ENCODE peak calls at places on chromosomes 4 and X, in ten cellular contexts. One of them, this sample, is unnamed.

GRCh38 chrX:130482871-130483270 is 81.1 kb downstream of the RBMX2 start:
- DNase-seq in sigmoid colon: no peak
- DNase-seq in spleen: no peak
- DNase-seq in cardiac muscle cell: no peak
- DNase-seq in upper lobe of right lung: no peak
- DNase-seq in psoas muscle: no peak
- DNase-seq in IMR-90: no peak
- DNase-seq in lung: no peak
- DNase-seq in GM23248: no peak
- DNase-seq in heart left ventricle: no peak
- DNase-seq in this sample: no peak

GRCh38 chr4:121448231-121448630 is 67.4 kb upstream of the QRFPR start:
- DNase-seq in heart left ventricle: no peak
- DNase-seq in sigmoid colon: no peak
- DNase-seq in upper lobe of right lung: no peak
- DNase-seq in lung: no peak
- DNase-seq in spleen: no peak
- DNase-seq in GM23248: no peak
- DNase-seq in IMR-90: no peak
- DNase-seq in cardiac muscle cell: no peak
- DNase-seq in psoas muscle: no peak
- DNase-seq in this sample: peak; percentile 55

GRCh38 chr4:140609548-140610425 is 41.0 kb upstream of the UCP1 start:
- DNase-seq in sigmoid colon: no peak
- DNase-seq in psoas muscle: no peak
- DNase-seq in lung: no peak
- DNase-seq in heart left ventricle: peak; percentile 57
- DNase-seq in GM23248: peak; percentile 72
- DNase-seq in cardiac muscle cell: peak; percentile 82
- DNase-seq in upper lobe of right lung: no peak
- DNase-seq in spleen: no peak
- DNase-seq in IMR-90: peak; percentile 55
- DNase-seq in this sample: peak; percentile 14

GRCh38 chr4:184386271-184386781 is 88.0 kb downstream of the IRF2 start:
- DNase-seq in sigmoid colon: no peak
- DNase-seq in GM23248: no peak
- DNase-seq in cardiac muscle cell: no peak
- DNase-seq in heart left ventricle: peak; percentile 75
- DNase-seq in spleen: no peak
- DNase-seq in lung: no peak
- DNase-seq in upper lobe of right lung: no peak
- DNase-seq in IMR-90: no peak
- DNase-seq in psoas muscle: no peak
- DNase-seq in this sample: no peak

GRCh38 chrX:125998432-125998831 is 167.7 kb downstream of the DCAF12L2 start:
- DNase-seq in spleen: no peak
- DNase-seq in upper lobe of right lung: no peak
- DNase-seq in psoas muscle: no peak
- DNase-seq in heart left ventricle: no peak
- DNase-seq in lung: no peak
- DNase-seq in IMR-90: no peak
- DNase-seq in GM23248: peak; percentile 2
- DNase-seq in cardiac muscle cell: peak; percentile 16
- DNase-seq in sigmoid colon: no peak
- DNase-seq in this sample: no peak

GRCh38 chr4:95539056-95539455 is 9.7 kb downstream of the UNC5C start:
- DNase-seq in lung: no peak
- DNase-seq in upper lobe of right lung: no peak
- DNase-seq in sigmoid colon: no peak
- DNase-seq in spleen: no peak
- DNase-seq in heart left ventricle: no peak
- DNase-seq in IMR-90: no peak
- DNase-seq in cardiac muscle cell: no peak
- DNase-seq in GM23248: no peak
- DNase-seq in psoas muscle: no peak
- DNase-seq in this sample: no peak

GRCh38 chrX:121169099-121170035 is 122.0 kb downstream of the GLUD2 start:
- DNase-seq in cardiac muscle cell: no peak
- DNase-seq in psoas muscle: no peak
- DNase-seq in IMR-90: no peak
- DNase-seq in spleen: no peak
- DNase-seq in sigmoid colon: no peak
- DNase-seq in upper lobe of right lung: no peak
- DNase-seq in lung: no peak
- DNase-seq in heart left ventricle: no peak
- DNase-seq in GM23248: no peak
- DNase-seq in this sample: no peak

GRCh38 chr4:101801957-101802356 is 11.4 kb downstream of the BANK1 start:
- DNase-seq in IMR-90: no peak
- DNase-seq in heart left ventricle: no peak
- DNase-seq in upper lobe of right lung: no peak
- DNase-seq in lung: no peak
- DNase-seq in psoas muscle: no peak
- DNase-seq in cardiac muscle cell: no peak
- DNase-seq in spleen: no peak
- DNase-seq in sigmoid colon: no peak
- DNase-seq in GM23248: no peak
- DNase-seq in this sample: no peak

DNA sequence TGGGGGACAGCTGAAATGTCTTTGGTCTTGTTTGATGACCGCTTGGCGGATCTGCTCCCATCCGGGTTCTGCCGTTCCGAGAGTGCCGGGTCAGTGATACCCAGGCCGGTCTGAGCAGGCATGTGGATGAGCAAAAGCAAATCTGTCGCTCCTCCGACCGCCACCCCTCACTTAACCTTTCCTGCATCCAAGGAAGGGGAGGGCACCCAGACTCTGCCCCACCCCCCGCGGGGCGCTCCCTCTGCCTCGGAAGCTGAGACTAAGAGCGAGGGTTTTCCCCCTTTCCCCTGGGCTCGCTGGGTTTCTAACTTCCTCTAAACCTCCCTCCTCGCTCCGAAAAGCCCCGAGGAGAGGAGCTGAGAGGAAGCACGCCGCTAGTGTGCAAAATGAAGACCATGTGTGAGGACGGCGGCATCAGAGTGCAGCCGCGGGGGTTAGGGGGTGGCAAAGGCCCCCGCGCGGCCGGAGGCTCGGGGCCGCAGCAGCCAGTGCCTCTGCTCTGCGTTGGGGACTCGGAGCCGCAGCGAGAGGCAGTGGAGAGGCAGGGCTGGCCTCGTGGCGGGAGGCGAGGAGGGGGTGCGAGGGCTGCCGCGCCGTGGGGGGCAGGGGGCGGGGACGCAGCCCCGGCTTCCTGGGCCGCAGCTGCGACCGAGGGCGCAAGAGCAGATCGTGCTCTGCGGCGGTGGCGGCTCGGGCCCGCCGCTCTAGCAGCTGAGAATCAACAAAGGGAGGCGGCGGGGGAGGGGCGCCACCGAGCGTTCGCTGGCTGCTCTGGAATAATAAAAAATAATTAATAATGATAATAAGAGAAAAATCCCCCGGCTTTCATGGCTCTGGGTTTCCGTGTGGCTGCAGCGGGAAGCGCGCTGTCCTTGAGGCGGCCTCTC is 55.8 kb upstream of the BCOR start:
- DNase-seq in cardiac muscle cell: peak; percentile 68
- DNase-seq in heart left ventricle: peak; percentile 60
- DNase-seq in spleen: peak; percentile 88
- DNase-seq in lung: no peak
- DNase-seq in IMR-90: no peak
- DNase-seq in upper lobe of right lung: peak; percentile 76
- DNase-seq in psoas muscle: peak; percentile 48
- DNase-seq in sigmoid colon: peak; percentile 73
- DNase-seq in GM23248: peak; percentile 49
- DNase-seq in this sample: peak; percentile 78
- H3K9me3 ChIP-seq in cardiac muscle cell: no peaks in the 10 kb centered on the region
- H3K9me3 ChIP-seq in heart left ventricle: no peaks in the 10 kb centered on the region
- H3K9me3 ChIP-seq in spleen: no peaks in the 10 kb centered on the region
- H3K9me3 ChIP-seq in lung: peaks cover 2% of the 10 kb centered on the region
- H3K9me3 ChIP-seq in IMR-90: no peaks in the 10 kb centered on the region
- H3K9me3 ChIP-seq in upper lobe of right lung: no peaks in the 10 kb centered on the region
- H3K9me3 ChIP-seq in psoas muscle: no peaks in the 10 kb centered on the region
- H3K9me3 ChIP-seq in sigmoid colon: no peaks in the 10 kb centered on the region
- H3K9me3 ChIP-seq in GM23248: no peaks in the 10 kb centered on the region
- H3K9me3 ChIP-seq in this sample: no peaks in the 10 kb centered on the region

GRCh38 chr4:22435652-22436051 is 80.2 kb downstream of the ADGRA3 start:
- DNase-seq in GM23248: no peak
- DNase-seq in upper lobe of right lung: no peak
- DNase-seq in IMR-90: no peak
- DNase-seq in sigmoid colon: no peak
- DNase-seq in heart left ventricle: no peak
- DNase-seq in lung: no peak
- DNase-seq in cardiac muscle cell: no peak
- DNase-seq in psoas muscle: no peak
- DNase-seq in spleen: no peak
- DNase-seq in this sample: no peak

GRCh38 chr4:22439947-22440346 is 75.9 kb downstream of the ADGRA3 start:
- DNase-seq in lung: no peak
- DNase-seq in IMR-90: no peak
- DNase-seq in spleen: no peak
- DNase-seq in GM23248: no peak
- DNase-seq in psoas muscle: no peak
- DNase-seq in cardiac muscle cell: no peak
- DNase-seq in upper lobe of right lung: no peak
- DNase-seq in heart left ventricle: no peak
- DNase-seq in sigmoid colon: no peak
- DNase-seq in this sample: no peak

GRCh38 chr4:22430626-22431025 is 85.2 kb downstream of the ADGRA3 start:
- DNase-seq in sigmoid colon: no peak
- DNase-seq in heart left ventricle: no peak
- DNase-seq in cardiac muscle cell: no peak
- DNase-seq in lung: no peak
- DNase-seq in IMR-90: no peak
- DNase-seq in upper lobe of right lung: no peak
- DNase-seq in psoas muscle: no peak
- DNase-seq in GM23248: no peak
- DNase-seq in spleen: no peak
- DNase-seq in this sample: no peak

GRCh38 chr4:22434895-22435294 is 81.0 kb downstream of the ADGRA3 start:
- DNase-seq in heart left ventricle: peak; percentile 39
- DNase-seq in sigmoid colon: no peak
- DNase-seq in psoas muscle: no peak
- DNase-seq in GM23248: peak; percentile 55
- DNase-seq in IMR-90: peak; percentile 63
- DNase-seq in lung: no peak
- DNase-seq in upper lobe of right lung: no peak
- DNase-seq in cardiac muscle cell: peak; percentile 76
- DNase-seq in spleen: no peak
- DNase-seq in this sample: no peak
- H3K4me3 ChIP-seq in heart left ventricle: no peak overlapping the region
- H3K4me3 ChIP-seq in sigmoid colon: no peak overlapping the region
- H3K4me3 ChIP-seq in psoas muscle: no peak overlapping the region
- H3K4me3 ChIP-seq in GM23248: no peak overlapping the region
- H3K4me3 ChIP-seq in IMR-90: no peak overlapping the region
- H3K4me3 ChIP-seq in lung: no peak overlapping the region
- H3K4me3 ChIP-seq in upper lobe of right lung: no peak overlapping the region
- H3K4me3 ChIP-seq in cardiac muscle cell: no peak overlapping the region
- H3K4me3 ChIP-seq in spleen: no peak overlapping the region
- H3K4me3 ChIP-seq in this sample: no peak overlapping the region

DNA sequence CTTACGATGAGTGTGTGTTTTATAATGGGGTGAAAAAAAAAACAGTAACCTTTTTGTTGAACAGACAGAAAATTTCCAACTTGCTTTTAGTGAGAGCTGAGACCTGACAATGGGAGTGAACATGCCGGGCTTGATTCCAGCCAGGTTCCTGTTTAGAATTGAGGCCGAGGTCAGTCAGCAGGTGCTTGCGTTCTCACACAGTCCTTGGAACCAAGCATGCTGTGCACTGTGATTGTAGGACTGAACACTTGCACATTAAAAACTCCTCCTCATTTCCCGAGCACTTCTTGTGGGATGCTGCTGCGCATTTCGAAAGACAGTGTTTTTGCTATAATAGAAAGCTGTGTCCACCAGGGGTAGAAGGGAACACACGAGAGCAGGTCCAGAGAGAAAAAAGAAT is 51.8 kb downstream of the TMEM131L start:
- DNase-seq in sigmoid colon: no peak
- DNase-seq in heart left ventricle: no peak
- DNase-seq in lung: no peak
- DNase-seq in GM23248: no peak
- DNase-seq in psoas muscle: no peak
- DNase-seq in spleen: no peak
- DNase-seq in upper lobe of right lung: no peak
- DNase-seq in cardiac muscle cell: no peak
- DNase-seq in IMR-90: peak; percentile 18
- DNase-seq in this sample: peak; percentile 88
- H3K27ac ChIP-seq in sigmoid colon: no peak overlapping the region
- H3K27ac ChIP-seq in heart left ventricle: peak overlapping the region; percentile 61
- H3K27ac ChIP-seq in lung: no peak overlapping the region
- H3K27ac ChIP-seq in GM23248: no peak overlapping the region
- H3K27ac ChIP-seq in psoas muscle: peak overlapping the region; percentile 69
- H3K27ac ChIP-seq in spleen: peak overlapping the region; percentile 81
- H3K27ac ChIP-seq in upper lobe of right lung: peak overlapping the region; percentile 48
- H3K27ac ChIP-seq in cardiac muscle cell: no peak overlapping the region
- H3K27ac ChIP-seq in IMR-90: no peak overlapping the region
- H3K27ac ChIP-seq in this sample: peak overlapping the region; percentile 69

GRCh38 chr4:173666-174314 is 49.5 kb downstream of the ZNF718 start:
- DNase-seq in lung: no peak
- DNase-seq in GM23248: no peak
- DNase-seq in IMR-90: no peak
- DNase-seq in upper lobe of right lung: no peak
- DNase-seq in sigmoid colon: no peak
- DNase-seq in psoas muscle: no peak
- DNase-seq in cardiac muscle cell: no peak
- DNase-seq in spleen: no peak
- DNase-seq in heart left ventricle: no peak
- DNase-seq in this sample: no peak
- H3K9me3 ChIP-seq in lung: peaks cover 29% of the 10 kb centered on the region
- H3K9me3 ChIP-seq in GM23248: peaks cover 5% of the 10 kb centered on the region
- H3K9me3 ChIP-seq in IMR-90: peaks cover 36% of the 10 kb centered on the region
- H3K9me3 ChIP-seq in upper lobe of right lung: peaks cover 77% of the 10 kb centered on the region
- H3K9me3 ChIP-seq in sigmoid colon: peaks cover 63% of the 10 kb centered on the region
- H3K9me3 ChIP-seq in psoas muscle: peaks cover 81% of the 10 kb centered on the region
- H3K9me3 ChIP-seq in cardiac muscle cell: peaks cover 2% of the 10 kb centered on the region
- H3K9me3 ChIP-seq in spleen: peaks cover 93% of the 10 kb centered on the region
- H3K9me3 ChIP-seq in heart left ventricle: peaks cover 99% of the 10 kb centered on the region
- H3K9me3 ChIP-seq in this sample: no peaks in the 10 kb centered on the region